ENCODE peak calls at places on chromosomes 1 and 21, in five cellular contexts. Q is effector CD4-positive, alpha-beta T cell; D is kidney epithelial cell; Y is stimulated activated CD4-positive, alpha-beta T cell treated with anti-CD3 and anti-CD28 coated beads, Interleukin-1b, Interleukin-23, amount 100 ng/mL, for 4 hours; M is A549. F is an unnamed sample.

GRCh38 chr21:31370893-31371652 is 27.0 kb upstream of the TIAM1 start:
- DNase-seq in Q (no peak), D (no peak), Y (no peak), M (no peak), F (no peak)

GRCh38 chr1:89546934-89547562 is 22.4 kb downstream of the LRRC8B start:
- DNase-seq in Q (no peak), D (no peak), Y (no peak), M (no peak), F (no peak)

GRCh38 chr1:115296981-115297380 is 41.1 kb downstream of the NGF start:
- DNase-seq in Q (no peak), D (no peak), Y (no peak), M (no peak), F (no peak)

GRCh38 chr1:207031016-207031415 is 1.5 kb downstream of the C1orf116 start:
- DNase-seq in Q (no peak), D (no peak), Y (no peak), M (no peak), F (no peak)

GRCh38 chr1:227916655-227917054 is 31.1 kb downstream of the WNT9A start:
- DNase-seq in Q (no peak), D (no peak), Y (no peak), M (no peak), F (no peak)

GRCh38 chr21:38798481-38798882 is 7.2 kb upstream of the ETS2 start:
- DNase-seq in Q (no peak), D (no peak), Y (no peak), M (peak; percentile 69), F (no peak)

GRCh38 chr1:154609398-154610380 is 1.7 kb upstream of the ADAR start:
- DNase-seq in Q (peak; percentile 42), D (no peak), Y (peak; percentile 40), M (no peak), F (no peak)

GRCh38 chr1:29062157-29062942 is 61.4 kb downstream of the TMEM200B start:
- DNase-seq in Q (no peak), D (no peak), Y (peak; percentile 15), M (no peak), F (no peak)

GRCh38 chr1:156560585-156561163 is 11.7 kb downstream of the IQGAP3 start:
- DNase-seq in Q (no peak), D (no peak), Y (no peak), M (no peak), F (no peak)

GRCh38 chr1:72086394-72086793 is 195.9 kb downstream of the NEGR1 start:
- DNase-seq in Q (no peak), D (no peak), Y (no peak), M (no peak), F (no peak)

GRCh38 chr1:103191327-103191726 is 83.0 kb upstream of the COL11A1 start:
- DNase-seq in Q (no peak), D (no peak), Y (no peak), M (no peak), F (no peak)

GRCh38 chr1:54577612-54578011 is 29.6 kb downstream of the ACOT11 start:
- DNase-seq in Q (no peak), D (no peak), Y (no peak), M (no peak), F (no peak)

GRCh38 chr1:203590559-203590958 is 36.1 kb upstream of the ATP2B4 start:
- DNase-seq in Q (no peak), D (no peak), Y (no peak), M (no peak), F (no peak)

GRCh38 chr1:29642519-29642918 is 406.2 kb downstream of the PTPRU start:
- DNase-seq in Q (no peak), D (no peak), Y (no peak), M (no peak), F (no peak)